ENCODE peak calls at places on chromosomes 1 and 21, in ten cellular contexts. One of them, this sample, is unnamed.

GRCh38 chr1:233575450-233575849 is 38.5 kb upstream of the KCNK1 start:
- DNase-seq in NCI-H2171: no peak
- DNase-seq in effector memory CD4-positive, alpha-beta T cell: no peak
- DNase-seq in stimulated activated CD4-positive, alpha-beta T cell treated with anti-CD3 and anti-CD28 coated beads, Interleukin-12 subunit alpha, Interleukin-12 subunit beta, amount 100 ng/mL, for 4 hours: no peak
- DNase-seq in HT1080: no peak
- DNase-seq in HCT116: no peak
- DNase-seq in activated CD4-positive, CD25-positive, alpha-beta regulatory T cell: no peak
- DNase-seq in pons: no peak
- DNase-seq in naive thymus-derived CD4-positive, alpha-beta T cell: no peak
- DNase-seq in NK-92 treated with Interleukin-12 subunit alpha and Interleukin-12 subunit beta, amount 100 ng/mL, for 24 hours: no peak
- DNase-seq in this sample: no peak

GRCh38 chr1:207752456-207753132 is 740 bp downstream of the CD46 start:
- DNase-seq in NCI-H2171: no peak
- DNase-seq in effector memory CD4-positive, alpha-beta T cell: no peak
- DNase-seq in stimulated activated CD4-positive, alpha-beta T cell treated with anti-CD3 and anti-CD28 coated beads, Interleukin-12 subunit alpha, Interleukin-12 subunit beta, amount 100 ng/mL, for 4 hours: peak; percentile 16
- DNase-seq in HT1080: peak; percentile 31
- DNase-seq in HCT116: no peak
- DNase-seq in activated CD4-positive, CD25-positive, alpha-beta regulatory T cell: no peak
- DNase-seq in pons: peak; percentile 17
- DNase-seq in naive thymus-derived CD4-positive, alpha-beta T cell: no peak
- DNase-seq in NK-92 treated with Interleukin-12 subunit alpha and Interleukin-12 subunit beta, amount 100 ng/mL, for 24 hours: no peak
- DNase-seq in this sample: peak; percentile 30

GRCh38 chr1:12692967-12693782 is 22.7 kb upstream of the AADACL3 start:
- DNase-seq in NCI-H2171: no peak
- DNase-seq in effector memory CD4-positive, alpha-beta T cell: no peak
- DNase-seq in stimulated activated CD4-positive, alpha-beta T cell treated with anti-CD3 and anti-CD28 coated beads, Interleukin-12 subunit alpha, Interleukin-12 subunit beta, amount 100 ng/mL, for 4 hours: no peak
- DNase-seq in HT1080: peak; percentile 17
- DNase-seq in HCT116: no peak
- DNase-seq in activated CD4-positive, CD25-positive, alpha-beta regulatory T cell: no peak
- DNase-seq in pons: no peak
- DNase-seq in naive thymus-derived CD4-positive, alpha-beta T cell: no peak
- DNase-seq in NK-92 treated with Interleukin-12 subunit alpha and Interleukin-12 subunit beta, amount 100 ng/mL, for 24 hours: no peak
- DNase-seq in this sample: no peak

GRCh38 chr1:157574836-157575235 is 22.5 kb upstream of the FCRL5 start:
- DNase-seq in NCI-H2171: no peak
- DNase-seq in effector memory CD4-positive, alpha-beta T cell: no peak
- DNase-seq in stimulated activated CD4-positive, alpha-beta T cell treated with anti-CD3 and anti-CD28 coated beads, Interleukin-12 subunit alpha, Interleukin-12 subunit beta, amount 100 ng/mL, for 4 hours: no peak
- DNase-seq in HT1080: no peak
- DNase-seq in HCT116: no peak
- DNase-seq in activated CD4-positive, CD25-positive, alpha-beta regulatory T cell: no peak
- DNase-seq in pons: no peak
- DNase-seq in naive thymus-derived CD4-positive, alpha-beta T cell: no peak
- DNase-seq in NK-92 treated with Interleukin-12 subunit alpha and Interleukin-12 subunit beta, amount 100 ng/mL, for 24 hours: no peak
- DNase-seq in this sample: no peak

GRCh38 chr21:33641339-33642026 is at the start of gene CRYZL1:
- DNase-seq in NCI-H2171: peak; percentile 99
- DNase-seq in effector memory CD4-positive, alpha-beta T cell: peak; percentile 100
- DNase-seq in stimulated activated CD4-positive, alpha-beta T cell treated with anti-CD3 and anti-CD28 coated beads, Interleukin-12 subunit alpha, Interleukin-12 subunit beta, amount 100 ng/mL, for 4 hours: peak; percentile 99
- DNase-seq in HT1080: peak; percentile 99
- DNase-seq in HCT116: peak; percentile 99
- DNase-seq in activated CD4-positive, CD25-positive, alpha-beta regulatory T cell: peak; percentile 99
- DNase-seq in pons: peak; percentile 100
- DNase-seq in naive thymus-derived CD4-positive, alpha-beta T cell: peak; percentile 100
- DNase-seq in NK-92 treated with Interleukin-12 subunit alpha and Interleukin-12 subunit beta, amount 100 ng/mL, for 24 hours: peak; percentile 100
- DNase-seq in this sample: peak; percentile 100

GRCh38 chr1:178093958-178094751 is at the start of gene RASAL2:
- DNase-seq in NCI-H2171: peak; percentile 1
- DNase-seq in effector memory CD4-positive, alpha-beta T cell: no peak
- DNase-seq in stimulated activated CD4-positive, alpha-beta T cell treated with anti-CD3 and anti-CD28 coated beads, Interleukin-12 subunit alpha, Interleukin-12 subunit beta, amount 100 ng/mL, for 4 hours: peak; percentile 1
- DNase-seq in HT1080: peak; percentile 80
- DNase-seq in HCT116: no peak
- DNase-seq in activated CD4-positive, CD25-positive, alpha-beta regulatory T cell: no peak
- DNase-seq in pons: no peak
- DNase-seq in naive thymus-derived CD4-positive, alpha-beta T cell: no peak
- DNase-seq in NK-92 treated with Interleukin-12 subunit alpha and Interleukin-12 subunit beta, amount 100 ng/mL, for 24 hours: no peak
- DNase-seq in this sample: peak; percentile 12

GRCh38 chr1:148362930-148363810 is 119.9 kb downstream of the PPIAL4G start:
- DNase-seq in NCI-H2171: no peak
- DNase-seq in effector memory CD4-positive, alpha-beta T cell: no peak
- DNase-seq in stimulated activated CD4-positive, alpha-beta T cell treated with anti-CD3 and anti-CD28 coated beads, Interleukin-12 subunit alpha, Interleukin-12 subunit beta, amount 100 ng/mL, for 4 hours: no peak
- DNase-seq in HT1080: peak; percentile 33
- DNase-seq in HCT116: no peak
- DNase-seq in activated CD4-positive, CD25-positive, alpha-beta regulatory T cell: no peak
- DNase-seq in pons: no peak
- DNase-seq in naive thymus-derived CD4-positive, alpha-beta T cell: no peak
- DNase-seq in NK-92 treated with Interleukin-12 subunit alpha and Interleukin-12 subunit beta, amount 100 ng/mL, for 24 hours: no peak
- DNase-seq in this sample: no peak

GRCh38 chr1:234893725-234894630 is 234.7 kb downstream of the TOMM20 start:
- DNase-seq in NCI-H2171: no peak
- DNase-seq in effector memory CD4-positive, alpha-beta T cell: no peak
- DNase-seq in stimulated activated CD4-positive, alpha-beta T cell treated with anti-CD3 and anti-CD28 coated beads, Interleukin-12 subunit alpha, Interleukin-12 subunit beta, amount 100 ng/mL, for 4 hours: peak; percentile 16
- DNase-seq in HT1080: peak; percentile 81
- DNase-seq in HCT116: no peak
- DNase-seq in activated CD4-positive, CD25-positive, alpha-beta regulatory T cell: no peak
- DNase-seq in pons: no peak
- DNase-seq in naive thymus-derived CD4-positive, alpha-beta T cell: peak; percentile 12
- DNase-seq in NK-92 treated with Interleukin-12 subunit alpha and Interleukin-12 subunit beta, amount 100 ng/mL, for 24 hours: peak; percentile 79
- DNase-seq in this sample: no peak

GRCh38 chr1:56461158-56462127 is 117.9 kb downstream of the PLPP3 start:
- DNase-seq in NCI-H2171: no peak
- DNase-seq in effector memory CD4-positive, alpha-beta T cell: no peak
- DNase-seq in stimulated activated CD4-positive, alpha-beta T cell treated with anti-CD3 and anti-CD28 coated beads, Interleukin-12 subunit alpha, Interleukin-12 subunit beta, amount 100 ng/mL, for 4 hours: no peak
- DNase-seq in HT1080: no peak
- DNase-seq in HCT116: no peak
- DNase-seq in activated CD4-positive, CD25-positive, alpha-beta regulatory T cell: no peak
- DNase-seq in pons: no peak
- DNase-seq in naive thymus-derived CD4-positive, alpha-beta T cell: no peak
- DNase-seq in NK-92 treated with Interleukin-12 subunit alpha and Interleukin-12 subunit beta, amount 100 ng/mL, for 24 hours: no peak
- DNase-seq in this sample: no peak

GRCh38 chr1:46806196-46807020 is 7.6 kb downstream of the CYP4B1 start:
- DNase-seq in NCI-H2171: no peak
- DNase-seq in effector memory CD4-positive, alpha-beta T cell: no peak
- DNase-seq in stimulated activated CD4-positive, alpha-beta T cell treated with anti-CD3 and anti-CD28 coated beads, Interleukin-12 subunit alpha, Interleukin-12 subunit beta, amount 100 ng/mL, for 4 hours: no peak
- DNase-seq in HT1080: no peak
- DNase-seq in HCT116: no peak
- DNase-seq in activated CD4-positive, CD25-positive, alpha-beta regulatory T cell: no peak
- DNase-seq in pons: no peak
- DNase-seq in naive thymus-derived CD4-positive, alpha-beta T cell: no peak
- DNase-seq in NK-92 treated with Interleukin-12 subunit alpha and Interleukin-12 subunit beta, amount 100 ng/mL, for 24 hours: no peak
- DNase-seq in this sample: no peak

GRCh38 chr1:181038399-181038873 is 4.7 kb downstream of the MR1 start:
- DNase-seq in NCI-H2171: peak; percentile 14
- DNase-seq in effector memory CD4-positive, alpha-beta T cell: peak; percentile 55
- DNase-seq in stimulated activated CD4-positive, alpha-beta T cell treated with anti-CD3 and anti-CD28 coated beads, Interleukin-12 subunit alpha, Interleukin-12 subunit beta, amount 100 ng/mL, for 4 hours: peak; percentile 42
- DNase-seq in HT1080: peak; percentile 69
- DNase-seq in HCT116: peak; percentile 72
- DNase-seq in activated CD4-positive, CD25-positive, alpha-beta regulatory T cell: peak; percentile 28
- DNase-seq in pons: peak; percentile 70
- DNase-seq in naive thymus-derived CD4-positive, alpha-beta T cell: peak; percentile 71
- DNase-seq in NK-92 treated with Interleukin-12 subunit alpha and Interleukin-12 subunit beta, amount 100 ng/mL, for 24 hours: peak; percentile 34
- DNase-seq in this sample: peak; percentile 32

GRCh38 chr1:166956872-166957271 is 18.5 kb downstream of the ILDR2 start:
- DNase-seq in NCI-H2171: no peak
- DNase-seq in effector memory CD4-positive, alpha-beta T cell: no peak
- DNase-seq in stimulated activated CD4-positive, alpha-beta T cell treated with anti-CD3 and anti-CD28 coated beads, Interleukin-12 subunit alpha, Interleukin-12 subunit beta, amount 100 ng/mL, for 4 hours: no peak
- DNase-seq in HT1080: no peak
- DNase-seq in HCT116: no peak
- DNase-seq in activated CD4-positive, CD25-positive, alpha-beta regulatory T cell: no peak
- DNase-seq in pons: no peak
- DNase-seq in naive thymus-derived CD4-positive, alpha-beta T cell: no peak
- DNase-seq in NK-92 treated with Interleukin-12 subunit alpha and Interleukin-12 subunit beta, amount 100 ng/mL, for 24 hours: no peak
- DNase-seq in this sample: no peak

GRCh38 chr1:208030320-208031091 is 119.6 kb upstream of the CD34 start:
- DNase-seq in NCI-H2171: no peak
- DNase-seq in effector memory CD4-positive, alpha-beta T cell: no peak
- DNase-seq in stimulated activated CD4-positive, alpha-beta T cell treated with anti-CD3 and anti-CD28 coated beads, Interleukin-12 subunit alpha, Interleukin-12 subunit beta, amount 100 ng/mL, for 4 hours: no peak
- DNase-seq in HT1080: no peak
- DNase-seq in HCT116: no peak
- DNase-seq in activated CD4-positive, CD25-positive, alpha-beta regulatory T cell: no peak
- DNase-seq in pons: no peak
- DNase-seq in naive thymus-derived CD4-positive, alpha-beta T cell: no peak
- DNase-seq in NK-92 treated with Interleukin-12 subunit alpha and Interleukin-12 subunit beta, amount 100 ng/mL, for 24 hours: no peak
- DNase-seq in this sample: no peak

GRCh38 chr1:151047925-151048644 is 534 bp downstream of the C1orf56 start:
- DNase-seq in NCI-H2171: peak; percentile 28
- DNase-seq in effector memory CD4-positive, alpha-beta T cell: no peak
- DNase-seq in stimulated activated CD4-positive, alpha-beta T cell treated with anti-CD3 and anti-CD28 coated beads, Interleukin-12 subunit alpha, Interleukin-12 subunit beta, amount 100 ng/mL, for 4 hours: peak; percentile 40
- DNase-seq in HT1080: peak; percentile 66
- DNase-seq in HCT116: no peak
- DNase-seq in activated CD4-positive, CD25-positive, alpha-beta regulatory T cell: peak; percentile 25
- DNase-seq in pons: peak; percentile 70
- DNase-seq in naive thymus-derived CD4-positive, alpha-beta T cell: peak; percentile 64
- DNase-seq in NK-92 treated with Interleukin-12 subunit alpha and Interleukin-12 subunit beta, amount 100 ng/mL, for 24 hours: no peak
- DNase-seq in this sample: peak; percentile 57

GRCh38 chr1:100360790-100361232 is 8.5 kb downstream of the CDC14A start:
- DNase-seq in NCI-H2171: no peak
- DNase-seq in effector memory CD4-positive, alpha-beta T cell: no peak
- DNase-seq in stimulated activated CD4-positive, alpha-beta T cell treated with anti-CD3 and anti-CD28 coated beads, Interleukin-12 subunit alpha, Interleukin-12 subunit beta, amount 100 ng/mL, for 4 hours: no peak
- DNase-seq in HT1080: no peak
- DNase-seq in HCT116: no peak
- DNase-seq in activated CD4-positive, CD25-positive, alpha-beta regulatory T cell: no peak
- DNase-seq in pons: peak; percentile 24
- DNase-seq in naive thymus-derived CD4-positive, alpha-beta T cell: no peak
- DNase-seq in NK-92 treated with Interleukin-12 subunit alpha and Interleukin-12 subunit beta, amount 100 ng/mL, for 24 hours: no peak
- DNase-seq in this sample: no peak

GRCh38 chr1:234515821-234516241 is 36.9 kb upstream of the TARBP1 start:
- DNase-seq in NCI-H2171: no peak
- DNase-seq in effector memory CD4-positive, alpha-beta T cell: no peak
- DNase-seq in stimulated activated CD4-positive, alpha-beta T cell treated with anti-CD3 and anti-CD28 coated beads, Interleukin-12 subunit alpha, Interleukin-12 subunit beta, amount 100 ng/mL, for 4 hours: no peak
- DNase-seq in HT1080: peak; percentile 70
- DNase-seq in HCT116: no peak
- DNase-seq in activated CD4-positive, CD25-positive, alpha-beta regulatory T cell: no peak
- DNase-seq in pons: no peak
- DNase-seq in naive thymus-derived CD4-positive, alpha-beta T cell: no peak
- DNase-seq in NK-92 treated with Interleukin-12 subunit alpha and Interleukin-12 subunit beta, amount 100 ng/mL, for 24 hours: no peak
- DNase-seq in this sample: no peak

GRCh38 chr1:244242446-244242845 is 191.4 kb downstream of the ZBTB18 start:
- DNase-seq in NCI-H2171: no peak
- DNase-seq in effector memory CD4-positive, alpha-beta T cell: no peak
- DNase-seq in stimulated activated CD4-positive, alpha-beta T cell treated with anti-CD3 and anti-CD28 coated beads, Interleukin-12 subunit alpha, Interleukin-12 subunit beta, amount 100 ng/mL, for 4 hours: no peak
- DNase-seq in HT1080: no peak
- DNase-seq in HCT116: no peak
- DNase-seq in activated CD4-positive, CD25-positive, alpha-beta regulatory T cell: no peak
- DNase-seq in pons: no peak
- DNase-seq in naive thymus-derived CD4-positive, alpha-beta T cell: peak; percentile 46
- DNase-seq in NK-92 treated with Interleukin-12 subunit alpha and Interleukin-12 subunit beta, amount 100 ng/mL, for 24 hours: no peak
- DNase-seq in this sample: no peak

GRCh38 chr1:117416546-117417117 is 49.4 kb downstream of the MAN1A2 start:
- DNase-seq in NCI-H2171: no peak
- DNase-seq in effector memory CD4-positive, alpha-beta T cell: no peak
- DNase-seq in stimulated activated CD4-positive, alpha-beta T cell treated with anti-CD3 and anti-CD28 coated beads, Interleukin-12 subunit alpha, Interleukin-12 subunit beta, amount 100 ng/mL, for 4 hours: no peak
- DNase-seq in HT1080: no peak
- DNase-seq in HCT116: no peak
- DNase-seq in activated CD4-positive, CD25-positive, alpha-beta regulatory T cell: no peak
- DNase-seq in pons: no peak
- DNase-seq in naive thymus-derived CD4-positive, alpha-beta T cell: no peak
- DNase-seq in NK-92 treated with Interleukin-12 subunit alpha and Interleukin-12 subunit beta, amount 100 ng/mL, for 24 hours: no peak
- DNase-seq in this sample: no peak

GRCh38 chr1:234484991-234485739 is 6.2 kb upstream of the TARBP1 start:
- DNase-seq in NCI-H2171: no peak
- DNase-seq in effector memory CD4-positive, alpha-beta T cell: no peak
- DNase-seq in stimulated activated CD4-positive, alpha-beta T cell treated with anti-CD3 and anti-CD28 coated beads, Interleukin-12 subunit alpha, Interleukin-12 subunit beta, amount 100 ng/mL, for 4 hours: no peak
- DNase-seq in HT1080: no peak
- DNase-seq in HCT116: no peak
- DNase-seq in activated CD4-positive, CD25-positive, alpha-beta regulatory T cell: no peak
- DNase-seq in pons: peak; percentile 63
- DNase-seq in naive thymus-derived CD4-positive, alpha-beta T cell: no peak
- DNase-seq in NK-92 treated with Interleukin-12 subunit alpha and Interleukin-12 subunit beta, amount 100 ng/mL, for 24 hours: no peak
- DNase-seq in this sample: no peak

GRCh38 chr1:155961937-155962336 is 16.4 kb downstream of the ARHGEF2 start:
- DNase-seq in NCI-H2171: no peak
- DNase-seq in effector memory CD4-positive, alpha-beta T cell: no peak
- DNase-seq in stimulated activated CD4-positive, alpha-beta T cell treated with anti-CD3 and anti-CD28 coated beads, Interleukin-12 subunit alpha, Interleukin-12 subunit beta, amount 100 ng/mL, for 4 hours: no peak
- DNase-seq in HT1080: peak; percentile 99
- DNase-seq in HCT116: peak; percentile 92
- DNase-seq in activated CD4-positive, CD25-positive, alpha-beta regulatory T cell: no peak
- DNase-seq in pons: no peak
- DNase-seq in naive thymus-derived CD4-positive, alpha-beta T cell: no peak
- DNase-seq in NK-92 treated with Interleukin-12 subunit alpha and Interleukin-12 subunit beta, amount 100 ng/mL, for 24 hours: no peak
- DNase-seq in this sample: no peak

GRCh38 chr1:106978477-106979322 is 77.8 kb upstream of the PRMT6 start:
- DNase-seq in NCI-H2171: no peak
- DNase-seq in effector memory CD4-positive, alpha-beta T cell: no peak
- DNase-seq in stimulated activated CD4-positive, alpha-beta T cell treated with anti-CD3 and anti-CD28 coated beads, Interleukin-12 subunit alpha, Interleukin-12 subunit beta, amount 100 ng/mL, for 4 hours: no peak
- DNase-seq in HT1080: no peak
- DNase-seq in HCT116: no peak
- DNase-seq in activated CD4-positive, CD25-positive, alpha-beta regulatory T cell: no peak
- DNase-seq in pons: no peak
- DNase-seq in naive thymus-derived CD4-positive, alpha-beta T cell: no peak
- DNase-seq in NK-92 treated with Interleukin-12 subunit alpha and Interleukin-12 subunit beta, amount 100 ng/mL, for 24 hours: no peak
- DNase-seq in this sample: no peak

GRCh38 chr1:229819091-229819490 is 193.0 kb downstream of the URB2 start:
- DNase-seq in NCI-H2171: no peak
- DNase-seq in effector memory CD4-positive, alpha-beta T cell: no peak
- DNase-seq in stimulated activated CD4-positive, alpha-beta T cell treated with anti-CD3 and anti-CD28 coated beads, Interleukin-12 subunit alpha, Interleukin-12 subunit beta, amount 100 ng/mL, for 4 hours: no peak
- DNase-seq in HT1080: peak; percentile 7
- DNase-seq in HCT116: no peak
- DNase-seq in activated CD4-positive, CD25-positive, alpha-beta regulatory T cell: no peak
- DNase-seq in pons: no peak
- DNase-seq in naive thymus-derived CD4-positive, alpha-beta T cell: no peak
- DNase-seq in NK-92 treated with Interleukin-12 subunit alpha and Interleukin-12 subunit beta, amount 100 ng/mL, for 24 hours: no peak
- DNase-seq in this sample: no peak

GRCh38 chr1:23227806-23228205 is 10.5 kb upstream of the HTR1D start:
- DNase-seq in NCI-H2171: no peak
- DNase-seq in effector memory CD4-positive, alpha-beta T cell: no peak
- DNase-seq in stimulated activated CD4-positive, alpha-beta T cell treated with anti-CD3 and anti-CD28 coated beads, Interleukin-12 subunit alpha, Interleukin-12 subunit beta, amount 100 ng/mL, for 4 hours: no peak
- DNase-seq in HT1080: no peak
- DNase-seq in HCT116: no peak
- DNase-seq in activated CD4-positive, CD25-positive, alpha-beta regulatory T cell: no peak
- DNase-seq in pons: no peak
- DNase-seq in naive thymus-derived CD4-positive, alpha-beta T cell: no peak
- DNase-seq in NK-92 treated with Interleukin-12 subunit alpha and Interleukin-12 subunit beta, amount 100 ng/mL, for 24 hours: no peak
- DNase-seq in this sample: no peak

GRCh38 chr1:206734499-206735142 is 36.0 kb upstream of the IL19 start:
- DNase-seq in NCI-H2171: no peak
- DNase-seq in effector memory CD4-positive, alpha-beta T cell: peak; percentile 60
- DNase-seq in stimulated activated CD4-positive, alpha-beta T cell treated with anti-CD3 and anti-CD28 coated beads, Interleukin-12 subunit alpha, Interleukin-12 subunit beta, amount 100 ng/mL, for 4 hours: peak; percentile 82
- DNase-seq in HT1080: no peak
- DNase-seq in HCT116: peak; percentile 12
- DNase-seq in activated CD4-positive, CD25-positive, alpha-beta regulatory T cell: peak; percentile 61
- DNase-seq in pons: no peak
- DNase-seq in naive thymus-derived CD4-positive, alpha-beta T cell: peak; percentile 83
- DNase-seq in NK-92 treated with Interleukin-12 subunit alpha and Interleukin-12 subunit beta, amount 100 ng/mL, for 24 hours: peak; percentile 54
- DNase-seq in this sample: peak; percentile 47

GRCh38 chr1:117335376-117336086 is 31.7 kb upstream of the MAN1A2 start:
- DNase-seq in NCI-H2171: no peak
- DNase-seq in effector memory CD4-positive, alpha-beta T cell: no peak
- DNase-seq in stimulated activated CD4-positive, alpha-beta T cell treated with anti-CD3 and anti-CD28 coated beads, Interleukin-12 subunit alpha, Interleukin-12 subunit beta, amount 100 ng/mL, for 4 hours: no peak
- DNase-seq in HT1080: no peak
- DNase-seq in HCT116: no peak
- DNase-seq in activated CD4-positive, CD25-positive, alpha-beta regulatory T cell: no peak
- DNase-seq in pons: no peak
- DNase-seq in naive thymus-derived CD4-positive, alpha-beta T cell: no peak
- DNase-seq in NK-92 treated with Interleukin-12 subunit alpha and Interleukin-12 subunit beta, amount 100 ng/mL, for 24 hours: no peak
- DNase-seq in this sample: no peak

GRCh38 chr1:245881767-245882391 is 625.2 kb downstream of the SMYD3 start:
- DNase-seq in NCI-H2171: no peak
- DNase-seq in effector memory CD4-positive, alpha-beta T cell: no peak
- DNase-seq in stimulated activated CD4-positive, alpha-beta T cell treated with anti-CD3 and anti-CD28 coated beads, Interleukin-12 subunit alpha, Interleukin-12 subunit beta, amount 100 ng/mL, for 4 hours: no peak
- DNase-seq in HT1080: no peak
- DNase-seq in HCT116: no peak
- DNase-seq in activated CD4-positive, CD25-positive, alpha-beta regulatory T cell: no peak
- DNase-seq in pons: no peak
- DNase-seq in naive thymus-derived CD4-positive, alpha-beta T cell: no peak
- DNase-seq in NK-92 treated with Interleukin-12 subunit alpha and Interleukin-12 subunit beta, amount 100 ng/mL, for 24 hours: no peak
- DNase-seq in this sample: no peak

GRCh38 chr1:228695015-228695955 is 40.0 kb upstream of the RHOU start:
- DNase-seq in NCI-H2171: no peak
- DNase-seq in effector memory CD4-positive, alpha-beta T cell: no peak
- DNase-seq in stimulated activated CD4-positive, alpha-beta T cell treated with anti-CD3 and anti-CD28 coated beads, Interleukin-12 subunit alpha, Interleukin-12 subunit beta, amount 100 ng/mL, for 4 hours: no peak
- DNase-seq in HT1080: no peak
- DNase-seq in HCT116: no peak
- DNase-seq in activated CD4-positive, CD25-positive, alpha-beta regulatory T cell: no peak
- DNase-seq in pons: no peak
- DNase-seq in naive thymus-derived CD4-positive, alpha-beta T cell: peak; percentile 13
- DNase-seq in NK-92 treated with Interleukin-12 subunit alpha and Interleukin-12 subunit beta, amount 100 ng/mL, for 24 hours: no peak
- DNase-seq in this sample: no peak

GRCh38 chr1:162916407-162916806 is 55.4 kb upstream of the CCDC190 start:
- DNase-seq in NCI-H2171: no peak
- DNase-seq in effector memory CD4-positive, alpha-beta T cell: no peak
- DNase-seq in stimulated activated CD4-positive, alpha-beta T cell treated with anti-CD3 and anti-CD28 coated beads, Interleukin-12 subunit alpha, Interleukin-12 subunit beta, amount 100 ng/mL, for 4 hours: no peak
- DNase-seq in HT1080: peak; percentile 54
- DNase-seq in HCT116: no peak
- DNase-seq in activated CD4-positive, CD25-positive, alpha-beta regulatory T cell: no peak
- DNase-seq in pons: no peak
- DNase-seq in naive thymus-derived CD4-positive, alpha-beta T cell: no peak
- DNase-seq in NK-92 treated with Interleukin-12 subunit alpha and Interleukin-12 subunit beta, amount 100 ng/mL, for 24 hours: no peak
- DNase-seq in this sample: no peak

This sample was measured in stimulated activated naive B cell treated with anti-CD40 and anti-IgM and Interleukin-4, amounts not matched to agents 10 μg/mL and 1 μg/mL and 100 μg/mL, for 72 hours.